ENCODE peak calls at places on chromosomes 7 and 10, in five cellular contexts. S is LoVo, V is germinal center, T is adipocyte, Y is T-helper 17 cell. G is an unnamed sample.

GRCh38 chr7:152335900-152336571 is 99.8 kb downstream of the KMT2C start:
- DNase-seq in S (no peak), V (no peak), T (no peak), Y (no peak), G (no peak)

GRCh38 chr10:128854965-128855364 is 612.1 kb upstream of the MGMT start:
- DNase-seq in S (no peak), V (no peak), T (no peak), Y (no peak), G (no peak)

GRCh38 chr10:101749033-101749432 is 26.9 kb downstream of the FGF8 start:
- DNase-seq in S (no peak), V (no peak), T (no peak), Y (no peak), G (no peak)

GRCh38 chr7:136925556-136925955 is 57.1 kb downstream of the CHRM2 start:
- DNase-seq in S (no peak), V (no peak), T (peak; percentile 15), Y (no peak), G (peak; percentile 36)

GRCh38 chr7:92840309-92840708 is 3.9 kb upstream of the CDK6 start:
- DNase-seq in S (no peak), V (no peak), T (no peak), Y (no peak), G (no peak)

GRCh38 chr7:99579281-99579955 is 18.6 kb upstream of the TMEM225B start:
- DNase-seq in S (no peak), V (no peak), T (no peak), Y (no peak), G (no peak)

GRCh38 chr10:29127037-29127436 is 161.8 kb upstream of the LYZL1 start:
- DNase-seq in S (no peak), V (no peak), T (no peak), Y (no peak), G (no peak)

GRCh38 chr7:134865001-134865845 is 85.8 kb downstream of the CALD1 start:
- DNase-seq in S (no peak), V (no peak), T (peak; percentile 64), Y (no peak), G (no peak)

GRCh38 chr10:113058175-113058961 is 108.3 kb downstream of the TCF7L2 start:
- DNase-seq in S (no peak), V (no peak), T (peak; percentile 92), Y (no peak), G (no peak)

GRCh38 chr10:5528989-5529701 is 4.4 kb downstream of the CALML3 start:
- DNase-seq in S (no peak), V (no peak), T (no peak), Y (no peak), G (no peak)

GRCh38 chr10:79884006-79884405 is 57.5 kb downstream of the NUTM2E start:
- DNase-seq in S (no peak), V (no peak), T (no peak), Y (no peak), G (no peak)

GRCh38 chr7:48244902-48245301 is 73.6 kb downstream of the ABCA13 start:
- DNase-seq in S (no peak), V (no peak), T (peak; percentile 3), Y (no peak), G (no peak)

GRCh38 chr10:5527332-5528200 is 2.8 kb downstream of the CALML3 start:
- DNase-seq in S (no peak), V (no peak), T (no peak), Y (no peak), G (no peak)

GRCh38 chr10:97915761-97916160 is 66.1 kb downstream of the GOLGA7B start:
- DNase-seq in S (no peak), V (no peak), T (no peak), Y (no peak), G (no peak)

GRCh38 chr10:42475168-42476098 is 162.9 kb downstream of the ZNF33B start:
- DNase-seq in S (no peak), V (no peak), T (peak; percentile 62), Y (no peak), G (peak; percentile 82)

GRCh38 chr10:110034596-110034995 is 26.8 kb downstream of the ADD3 start:
- DNase-seq in S (no peak), V (no peak), T (no peak), Y (no peak), G (no peak)

GRCh38 chr7:95527033-95527775 is 41.5 kb downstream of the ASB4 start:
- DNase-seq in S (peak; percentile 81), V (peak; percentile 27), T (peak; percentile 84), Y (no peak), G (no peak)

GRCh38 chr10:132614431-132615341 is 77.1 kb downstream of the INPP5A start:
- DNase-seq in S (no peak), V (no peak), T (no peak), Y (no peak), G (no peak)

GRCh38 chr7:97818066-97818663 is 54.0 kb downstream of the ASNS start:
- DNase-seq in S (no peak), V (no peak), T (no peak), Y (no peak), G (no peak)

GRCh38 chr10:46229144-46229563 is 57.6 kb upstream of the ANTXRL start:
- DNase-seq in S (peak; percentile 8), V (peak; percentile 45), T (peak; percentile 37), Y (no peak), G (no peak)

GRCh38 chr10:48363617-48364355 is 57.3 kb downstream of the MAPK8 start:
- DNase-seq in S (peak; percentile 57), V (peak; percentile 17), T (peak; percentile 88), Y (peak; percentile 5), G (peak; percentile 78)

GRCh38 chr10:96556003-96556402 is 30.8 kb downstream of the TM9SF3 start:
- DNase-seq in S (no peak), V (no peak), T (peak; percentile 30), Y (no peak), G (no peak)

GRCh38 chr7:32039000-32039756 is 31.0 kb downstream of the PDE1C start:
- DNase-seq in S (no peak), V (no peak), T (no peak), Y (no peak), G (peak; percentile 4)

GRCh38 chr10:102608487-102608886 is 35.8 kb upstream of the TRIM8 start:
- DNase-seq in S (no peak), V (no peak), T (no peak), Y (no peak), G (no peak)